ENCODE peak calls at places on chromosomes 4 and X, in seven cellular contexts. Q, C, R, F, W, B and Z are unnamed samples.

GRCh38 chr4:183130328-183131155 is 31.5 kb downstream of the WWC2 start:
- DNase-seq in Q (peak; percentile 41), C (peak; percentile 32), R (peak; percentile 52), F (no peak), W (no peak), B (no peak), Z (no peak)

GRCh38 chr4:121551271-121551670 is 145.5 kb downstream of the ANXA5 start:
- DNase-seq in Q (no peak), C (no peak), R (no peak), F (no peak), W (no peak), B (no peak), Z (no peak)

GRCh38 chr4:147674073-147674472 is 9.9 kb downstream of the PRMT9 start:
- DNase-seq in Q (no peak), C (no peak), R (peak; percentile 76), F (no peak), W (no peak), B (no peak), Z (no peak)

GRCh38 chr4:145351162-145351561 is 130.5 kb upstream of the SMAD1 start:
- DNase-seq in Q (no peak), C (no peak), R (no peak), F (no peak), W (no peak), B (no peak), Z (no peak)

GRCh38 chr4:92646826-92647225 is 343.1 kb downstream of the GRID2 start:
- DNase-seq in Q (no peak), C (no peak), R (no peak), F (no peak), W (no peak), B (no peak), Z (no peak)

GRCh38 chrX:142156567-142156966 is 48.5 kb downstream of the MAGEC2 start:
- DNase-seq in Q (no peak), C (no peak), R (no peak), F (peak; percentile 53), W (no peak), B (no peak), Z (peak; percentile 13)

GRCh38 chrX:130081421-130082045 is 28.8 kb downstream of the ELF4 start:
- DNase-seq in Q (no peak), C (no peak), R (no peak), F (no peak), W (no peak), B (no peak), Z (no peak)

GRCh38 chrX:135977611-135978010 is 3.8 kb upstream of the MMGT1 start:
- DNase-seq in Q (peak; percentile 57), C (no peak), R (peak; percentile 77), F (no peak), W (no peak), B (no peak), Z (no peak)

GRCh38 chrX:109826954-109827708 is 94.1 kb upstream of the ACSL4 start:
- DNase-seq in Q (peak; percentile 50), C (no peak), R (peak; percentile 89), F (no peak), W (no peak), B (no peak), Z (no peak)

GRCh38 chrX:12581546-12581945 is 209.7 kb upstream of the PRPS2 start:
- DNase-seq in Q (no peak), C (no peak), R (no peak), F (no peak), W (no peak), B (no peak), Z (peak; percentile 9)

GRCh38 chr4:54418468-54418867 is 189.4 kb downstream of the PDGFRA start:
- DNase-seq in Q (no peak), C (no peak), R (no peak), F (no peak), W (no peak), B (no peak), Z (no peak)

GRCh38 chr4:6472008-6472386 is 417 bp downstream of the PPP2R2C start:
- DNase-seq in Q (no peak), C (no peak), R (no peak), F (peak; percentile 56), W (no peak), B (no peak), Z (no peak)

DNA sequence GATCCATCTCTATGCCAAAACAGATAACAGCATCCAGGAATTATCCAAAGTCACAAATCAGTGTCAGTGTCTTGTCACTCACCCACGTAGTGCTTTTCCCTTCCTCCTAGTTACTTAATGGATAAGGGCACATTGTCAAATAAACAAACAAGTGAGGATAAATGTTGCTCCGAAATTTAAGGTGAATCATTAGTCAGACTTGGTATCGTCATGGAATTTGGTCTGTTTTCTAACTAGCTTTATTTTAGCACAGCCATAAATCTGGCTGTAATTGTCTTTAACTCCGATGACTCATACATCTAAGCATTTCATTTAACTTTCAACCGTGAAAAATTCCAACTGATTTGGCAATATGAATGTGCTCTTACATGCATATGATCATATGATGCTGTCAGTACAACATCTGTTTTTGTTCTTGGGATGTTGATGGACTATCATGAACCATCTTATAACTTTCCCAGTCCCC is 83.3 kb downstream of the SNCA start:
- DNase-seq in Q (peak; percentile 62), C (peak; percentile 20), R (peak; percentile 95), F (no peak), W (no peak), B (no peak), Z (no peak)
- TF ChIP-seq USF2 in Q (no peak), C (no peak), R (no peak), F (no peak), W (no peak), B (no peak), Z (no peak)

GRCh38 chrX:2404816-2405215 is 96.0 kb downstream of the DHRSX start:
- DNase-seq in Q (no peak), C (peak; percentile 21), R (no peak), F (no peak), W (no peak), B (no peak), Z (no peak)

GRCh38 chrX:2398341-2398656 is 102.5 kb downstream of the DHRSX start:
- DNase-seq in Q (no peak), C (no peak), R (no peak), F (no peak), W (no peak), B (no peak), Z (no peak)

GRCh38 chrX:2401201-2401589 is 99.6 kb downstream of the DHRSX start:
- DNase-seq in Q (no peak), C (no peak), R (no peak), F (no peak), W (no peak), B (no peak), Z (no peak)

GRCh38 chrX:2402361-2402690 is 98.5 kb downstream of the DHRSX start:
- DNase-seq in Q (no peak), C (no peak), R (no peak), F (no peak), W (no peak), B (no peak), Z (no peak)

DNA sequence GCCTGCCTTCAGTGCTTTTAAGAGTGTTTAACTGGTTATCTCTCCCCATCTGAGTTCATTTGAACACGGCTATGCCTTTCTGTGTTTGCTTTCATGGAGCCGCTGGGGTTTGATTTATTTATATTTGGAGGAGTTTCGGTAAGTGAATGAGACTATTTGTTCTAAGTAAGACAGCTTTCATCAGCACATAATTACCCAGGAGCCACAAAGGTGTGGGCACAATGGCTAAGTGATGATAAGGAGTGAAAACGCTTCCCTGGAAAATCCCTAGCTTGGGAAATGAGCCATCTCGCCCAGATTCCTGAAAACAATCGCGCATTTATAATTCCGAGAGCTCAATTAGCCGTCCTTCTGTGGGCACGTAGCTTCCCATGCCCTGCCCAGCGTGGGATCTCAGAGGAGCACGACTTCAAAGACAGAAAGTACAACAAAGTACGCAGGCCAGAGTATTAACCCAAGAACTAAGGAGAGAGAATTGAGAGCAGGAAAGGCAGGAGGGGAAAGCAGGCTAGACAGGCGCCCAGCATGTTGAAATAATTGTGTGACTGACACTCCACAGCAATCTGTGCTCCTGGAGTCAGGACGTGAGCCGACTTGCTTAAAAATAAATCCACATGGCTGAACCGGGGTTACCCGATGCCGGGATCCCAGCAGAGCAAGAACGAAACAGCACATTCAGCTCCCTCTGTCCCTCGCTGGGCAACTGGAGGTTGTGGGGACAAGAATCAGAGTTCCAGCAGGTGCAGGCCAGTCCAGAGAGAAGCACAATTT is 99.0 kb downstream of the DHRSX start:
- DNase-seq in Q (no peak), C (no peak), R (no peak), F (no peak), W (no peak), B (no peak), Z (no peak)
- TF ChIP-seq USF2 in Q (no peak), C (no peak), R (no peak), F (no peak), W (no peak), B (no peak), Z (no peak)

GRCh38 chr4:72522440-72522839 is 46.6 kb downstream of the ADAMTS3 start:
- DNase-seq in Q (no peak), C (no peak), R (no peak), F (no peak), W (no peak), B (no peak), Z (no peak)

GRCh38 chr4:72529144-72529822 is 39.7 kb downstream of the ADAMTS3 start:
- DNase-seq in Q (no peak), C (no peak), R (no peak), F (no peak), W (no peak), B (no peak), Z (no peak)

GRCh38 chr4:72531322-72531721 is 37.7 kb downstream of the ADAMTS3 start:
- DNase-seq in Q (no peak), C (no peak), R (no peak), F (no peak), W (no peak), B (no peak), Z (no peak)

GRCh38 chr4:72527038-72527646 is 41.9 kb downstream of the ADAMTS3 start:
- DNase-seq in Q (no peak), C (no peak), R (no peak), F (no peak), W (no peak), B (no peak), Z (no peak)

GRCh38 chr4:72525938-72526337 is 43.1 kb downstream of the ADAMTS3 start:
- DNase-seq in Q (no peak), C (no peak), R (peak; percentile 43), F (no peak), W (no peak), B (no peak), Z (no peak)
- TF ChIP-seq USF2 in Q (no peak), C (no peak), R (no peak), F (no peak), W (no peak), B (no peak), Z (no peak)

GRCh38 chrX:103918584-103919335 is 43.7 kb upstream of the TMSB15B start:
- DNase-seq in Q (peak; percentile 75), C (peak; percentile 71), R (peak; percentile 59), F (peak; percentile 65), W (no peak), B (no peak), Z (peak; percentile 64)

GRCh38 chrX:103919336-103919682 is 43.1 kb upstream of the TMSB15B start:
- DNase-seq in Q (peak; percentile 72), C (no peak), R (peak; percentile 51), F (no peak), W (no peak), B (no peak), Z (no peak)

GRCh38 chrX:103913356-103914020 is 48.9 kb upstream of the TMSB15B start:
- DNase-seq in Q (no peak), C (no peak), R (peak; percentile 8), F (no peak), W (no peak), B (no peak), Z (peak; percentile 10)

GRCh38 chrX:103918050-103918449 is 44.4 kb upstream of the TMSB15B start:
- DNase-seq in Q (peak; percentile 81), C (peak; percentile 70), R (peak; percentile 68), F (peak; percentile 61), W (no peak), B (peak; percentile 37), Z (peak; percentile 70)
- TF ChIP-seq USF2 in Q (no peak), C (no peak), R (no peak), F (no peak), W (no peak), B (no peak), Z (no peak)